ENCODE peak calls at places on chromosomes 6 and 20, in ten cellular contexts. V, W, X, T, L, U, P, J, B and Q are unnamed samples.

GRCh38 chr6:15498640-15499039 is 164.2 kb downstream of the DTNBP1 start:
- DNase-seq in J (no peak), U (no peak), X (no peak), P (peak; percentile 91), W (no peak), V (no peak), B (no peak), L (no peak), T (no peak), Q (no peak)

GRCh38 chr6:27687154-27688013 is 214.5 kb upstream of the ZNF184 start:
- DNase-seq in L (peak; percentile 88), B (peak; percentile 71), U (peak; percentile 79), X (peak; percentile 76), T (peak; percentile 45), V (peak; percentile 74), J (peak; percentile 93), P (peak; percentile 86), W (peak; percentile 54), Q (no peak)

GRCh38 chr6:75481936-75482593 is 11.5 kb downstream of the FILIP1 start:
- DNase-seq in U (no peak), T (no peak), L (no peak), V (no peak), B (no peak), J (no peak), P (no peak), X (no peak), W (peak; percentile 38), Q (no peak)

GRCh38 chr6:74408844-74409243 is 712.8 kb downstream of the CD109 start:
- DNase-seq in T (no peak), B (no peak), U (no peak), W (no peak), J (no peak), L (no peak), X (no peak), V (no peak), P (no peak), Q (no peak)

GRCh38 chr6:157669747-157670216 is 153.3 kb upstream of the SNX9 start:
- DNase-seq in V (peak; percentile 93), B (peak; percentile 93), X (peak; percentile 63), L (peak; percentile 92), W (peak; percentile 93), J (peak; percentile 84), P (peak; percentile 67), T (no peak), U (peak; percentile 93), Q (no peak)

GRCh38 chr20:37627060-37627766 is 66.6 kb upstream of the CTNNBL1 start:
- DNase-seq in T (peak; percentile 2), J (peak; percentile 81), L (no peak), U (no peak), P (peak; percentile 74), W (no peak), V (no peak), X (peak; percentile 13), B (peak; percentile 60), Q (no peak)

GRCh38 chr6:33197431-33198048 is 2.9 kb downstream of the RXRB start:
- DNase-seq in X (peak; percentile 36), P (peak; percentile 73), J (peak; percentile 84), W (no peak), B (peak; percentile 63), V (no peak), U (no peak), L (peak; percentile 75), T (no peak), Q (no peak)

GRCh38 chr6:37308084-37308817 is 45.5 kb upstream of the RNF8 start:
- DNase-seq in J (peak; percentile 52), U (no peak), X (peak; percentile 34), W (no peak), T (no peak), L (no peak), P (peak; percentile 58), V (no peak), B (no peak), Q (no peak)

GRCh38 chr6:168884646-168885086 is 369.0 kb downstream of the THBS2 start:
- DNase-seq in L (peak; percentile 92), B (peak; percentile 83), U (peak; percentile 85), J (peak; percentile 80), X (peak; percentile 60), W (peak; percentile 60), V (peak; percentile 66), P (peak; percentile 55), T (peak; percentile 22), Q (no peak)

GRCh38 chr20:24573557-24573956 is 104.1 kb downstream of the SYNDIG1 start:
- DNase-seq in V (no peak), X (no peak), L (no peak), T (no peak), P (no peak), J (no peak), U (no peak), W (no peak), B (no peak), Q (no peak)

GRCh38 chr20:51386586-51386985 is 155.9 kb downstream of the NFATC2 start:
- DNase-seq in J (no peak), B (no peak), P (no peak), T (no peak), U (peak; percentile 22), X (no peak), V (no peak), W (no peak), L (no peak), Q (no peak)

GRCh38 chr6:127190552-127190951 is 72.1 kb downstream of the RSPO3 start:
- DNase-seq in V (no peak), W (no peak), B (no peak), T (no peak), P (peak; percentile 41), X (no peak), J (peak; percentile 46), L (no peak), U (no peak), Q (peak; percentile 32)

GRCh38 chr6:89925826-89926225 is 31.6 kb downstream of the GJA10 start:
- DNase-seq in P (peak; percentile 51), W (no peak), V (no peak), B (no peak), U (no peak), L (no peak), T (no peak), J (no peak), X (no peak), Q (no peak)

GRCh38 chr20:62735331-62735821 is 26.7 kb downstream of the NTSR1 start:
- DNase-seq in P (no peak), W (no peak), L (peak; percentile 62), B (peak; percentile 34), T (no peak), J (no peak), U (no peak), X (no peak), V (no peak), Q (no peak)
- H3K27ac ChIP-seq in P (no peak overlapping the region), W (no peak overlapping the region), L (no peak overlapping the region), B (no peak overlapping the region), T (peak overlapping the region; percentile 44), J (no peak overlapping the region), U (no peak overlapping the region), X (no peak overlapping the region), V (no peak overlapping the region), Q (no peak overlapping the region)

GRCh38 chr6:107114213-107114871 is 973 bp downstream of the BEND3 start:
- DNase-seq in B (peak; percentile 93), X (peak; percentile 81), J (peak; percentile 95), V (peak; percentile 73), W (peak; percentile 79), T (peak; percentile 70), L (peak; percentile 96), P (peak; percentile 81), U (peak; percentile 90), Q (no peak)

GRCh38 chr6:107114872-107115694 is at the start of gene BEND3:
- DNase-seq in P (peak; percentile 5), X (peak; percentile 9), J (peak; percentile 61), U (peak; percentile 63), W (no peak), B (peak; percentile 71), T (no peak), L (peak; percentile 78), V (no peak), Q (no peak)

GRCh38 chr6:107115695-107116327 is 496 bp upstream of the BEND3 start:
- DNase-seq in J (peak; percentile 73), L (peak; percentile 80), W (no peak), B (no peak), V (no peak), P (peak; percentile 41), X (peak; percentile 26), U (peak; percentile 63), T (no peak), Q (no peak)

GRCh38 chr6:107116328-107116892 is 1.1 kb upstream of the BEND3 start:
- DNase-seq in J (peak; percentile 58), X (peak; percentile 55), P (peak; percentile 23), T (no peak), W (no peak), L (no peak), U (peak; percentile 44), V (no peak), B (no peak), Q (peak; percentile 62)

GRCh38 chr6:107113460-107114212 is 1.7 kb downstream of the BEND3 start:
- DNase-seq in P (no peak), B (no peak), U (peak; percentile 48), X (no peak), T (no peak), W (peak; percentile 29), V (no peak), L (no peak), J (peak; percentile 14), Q (no peak)
- H3K27ac ChIP-seq in P (no peak overlapping the region), B (peak overlapping the region; percentile 53), U (peak overlapping the region; percentile 38), X (no peak overlapping the region), T (peak overlapping the region; percentile 74), W (peak overlapping the region; percentile 57), V (peak overlapping the region; percentile 67), L (no peak overlapping the region), J (peak overlapping the region; percentile 51), Q (peak overlapping the region; percentile 48)

GRCh38 chr6:3081965-3082364 is 13.7 kb downstream of the RIPK1 start:
- DNase-seq in P (no peak), J (no peak), T (no peak), V (no peak), L (no peak), U (no peak), B (no peak), W (peak; percentile 48), X (no peak), Q (no peak)
- H3K27ac ChIP-seq in P (no peak overlapping the region), J (no peak overlapping the region), T (no peak overlapping the region), V (no peak overlapping the region), L (no peak overlapping the region), U (no peak overlapping the region), B (no peak overlapping the region), W (no peak overlapping the region), X (no peak overlapping the region), Q (no peak overlapping the region)

GRCh38 chr6:152099816-152100618 is 292.5 kb downstream of the ESR1 start:
- DNase-seq in J (no peak), T (no peak), W (peak; percentile 47), L (no peak), P (peak; percentile 69), X (no peak), V (peak; percentile 80), U (no peak), B (peak; percentile 81), Q (no peak)
- H3K27ac ChIP-seq in J (no peak overlapping the region), T (no peak overlapping the region), W (no peak overlapping the region), L (no peak overlapping the region), P (peak overlapping the region; percentile 63), X (no peak overlapping the region), V (peak overlapping the region; percentile 24), U (peak overlapping the region; percentile 40), B (peak overlapping the region; percentile 59), Q (no peak overlapping the region)